ENCODE peak calls at places on chromosomes 3 and 15, in nine cellular contexts. L is heart left ventricle; X is posterior vena cava; R is NCI-H1417; V is HL-60; J is CD8-positive, alpha-beta memory T cell; K is central memory CD4-positive, alpha-beta T cell; Q is heart right ventricle; C is breast epithelium. S is an unnamed sample.

GRCh38 chr15:71098920-71099319 is 16.4 kb upstream of the THSD4 start:
- DNase-seq in L (no peak), X (no peak), R (no peak), V (no peak), J (no peak), K (no peak), Q (no peak), C (no peak), S (no peak)

GRCh38 chr3:46892285-46893145 is 15.0 kb downstream of the PTH1R start:
- DNase-seq in L (peak; percentile 88), X (peak; percentile 94), R (peak; percentile 68), V (peak; percentile 51), J (no peak), K (no peak), Q (peak; percentile 72), C (peak; percentile 37), S (peak; percentile 90)

GRCh38 chr3:24598691-24599090 is 104.0 kb upstream of the THRB start:
- DNase-seq in L (no peak), X (no peak), R (no peak), V (no peak), J (no peak), K (no peak), Q (no peak), C (no peak), S (no peak)

GRCh38 chr3:72665701-72666443 is 182.4 kb downstream of the SHQ1 start:
- DNase-seq in L (no peak), X (no peak), R (no peak), V (no peak), J (peak; percentile 55), K (peak; percentile 25), Q (peak; percentile 15), C (no peak), S (no peak)

GRCh38 chr15:50890751-50891150 is 17.7 kb upstream of the AP4E1 start:
- DNase-seq in L (no peak), X (no peak), R (no peak), V (no peak), J (no peak), K (no peak), Q (no peak), C (no peak), S (no peak)

GRCh38 chr3:11091088-11091590 is 63.2 kb upstream of the HRH1 start:
- DNase-seq in L (no peak), X (no peak), R (no peak), V (no peak), J (no peak), K (no peak), Q (no peak), C (no peak), S (peak; percentile 65)

GRCh38 chr3:169195672-169196071 is 467.8 kb downstream of the MECOM start:
- DNase-seq in L (no peak), X (no peak), R (no peak), V (no peak), J (no peak), K (no peak), Q (no peak), C (no peak), S (no peak)

GRCh38 chr15:50786871-50787270 is 21.4 kb upstream of the SPPL2A start:
- DNase-seq in L (no peak), X (no peak), R (no peak), V (no peak), J (no peak), K (no peak), Q (no peak), C (no peak), S (no peak)

GRCh38 chr3:23079976-23080375 is 123.2 kb upstream of the UBE2E2 start:
- DNase-seq in L (no peak), X (no peak), R (no peak), V (no peak), J (no peak), K (no peak), Q (no peak), C (no peak), S (no peak)

GRCh38 chr15:99826146-99826745 is 93.0 kb upstream of the LYSMD4 start:
- DNase-seq in L (no peak), X (no peak), R (no peak), V (no peak), J (no peak), K (no peak), Q (no peak), C (no peak), S (no peak)

GRCh38 chr3:248841-249520 is 52.4 kb downstream of the CHL1 start:
- DNase-seq in L (no peak), X (no peak), R (no peak), V (no peak), J (no peak), K (no peak), Q (no peak), C (no peak), S (no peak)

GRCh38 chr3:102156426-102156825 is 278.4 kb upstream of the ZPLD1 start:
- DNase-seq in L (no peak), X (no peak), R (no peak), V (no peak), J (no peak), K (no peak), Q (no peak), C (no peak), S (no peak)

GRCh38 chr3:117218709-117219108 is 509.1 kb downstream of the TUSC7 start:
- DNase-seq in L (no peak), X (no peak), R (no peak), V (no peak), J (no peak), K (no peak), Q (no peak), C (no peak), S (no peak)

GRCh38 chr3:150074697-150075416 is 104.2 kb upstream of the PFN2 start:
- DNase-seq in L (no peak), X (no peak), R (no peak), V (no peak), J (no peak), K (no peak), Q (no peak), C (no peak), S (no peak)

GRCh38 chr15:80913541-80913940 is 76.1 kb downstream of the MESD start:
- DNase-seq in L (no peak), X (no peak), R (no peak), V (no peak), J (no peak), K (no peak), Q (no peak), C (no peak), S (no peak)

GRCh38 chr3:50204804-50205718 is at the start of gene SLC38A3:
- DNase-seq in L (peak; percentile 72), X (no peak), R (peak; percentile 49), V (no peak), J (peak; percentile 28), K (no peak), Q (no peak), C (no peak), S (no peak)

GRCh38 chr15:31437686-31438085 is 111.1 kb downstream of the KLF13 start:
- DNase-seq in L (no peak), X (no peak), R (no peak), V (no peak), J (no peak), K (no peak), Q (no peak), C (no peak), S (peak; percentile 63)

GRCh38 chr15:83010709-83011270 is 649 bp downstream of the C15orf40 start:
- DNase-seq in L (peak; percentile 73), X (peak; percentile 92), R (peak; percentile 81), V (peak; percentile 45), J (peak; percentile 67), K (peak; percentile 62), Q (peak; percentile 74), C (peak; percentile 34), S (peak; percentile 79)

GRCh38 chr3:137121704-137122314 is 164.0 kb downstream of the IL20RB start:
- DNase-seq in L (no peak), X (no peak), R (peak; percentile 6), V (no peak), J (no peak), K (no peak), Q (no peak), C (no peak), S (no peak)

S was measured in suprapubic skin.